ENCODE peak calls at places on chromosome 21, in ten cellular contexts. One of them, this sample, is unnamed.
A peak's percentile ranks its signal among the peaks of the same experiment; 100 is the strongest.

GRCh38 chr21:31898898-31899630 is 26.2 kb downstream of the HUNK start:
- DNase-seq in NT2/D1: no peak
- DNase-seq in IMR-90: no peak
- DNase-seq in psoas muscle: no peak
- DNase-seq in mucosa of descending colon: no peak
- DNase-seq in GDM1: no peak
- DNase-seq in activated T-cell treated with anti-CD3 and anti-CD28 coated beads, Interleukin-2, amount 50 U/mL, for 72 hours: no peak
- DNase-seq in H4: no peak
- DNase-seq in GM13976: no peak
- DNase-seq in epithelial cell of prostate: no peak
- DNase-seq in this sample: no peak

GRCh38 chr21:41322496-41323382 is 6.1 kb downstream of the FAM3B start:
- DNase-seq in NT2/D1: no peak
- DNase-seq in IMR-90: no peak
- DNase-seq in psoas muscle: no peak
- DNase-seq in mucosa of descending colon: no peak
- DNase-seq in GDM1: no peak
- DNase-seq in activated T-cell treated with anti-CD3 and anti-CD28 coated beads, Interleukin-2, amount 50 U/mL, for 72 hours: no peak
- DNase-seq in H4: no peak
- DNase-seq in GM13976: no peak
- DNase-seq in epithelial cell of prostate: no peak
- DNase-seq in this sample: no peak

GRCh38 chr21:43864313-43864805 is 664 bp upstream of the AGPAT3 start:
- DNase-seq in NT2/D1: no peak
- DNase-seq in IMR-90: peak; percentile 16
- DNase-seq in psoas muscle: peak; percentile 48
- DNase-seq in mucosa of descending colon: peak; percentile 80
- DNase-seq in GDM1: peak; percentile 44
- DNase-seq in activated T-cell treated with anti-CD3 and anti-CD28 coated beads, Interleukin-2, amount 50 U/mL, for 72 hours: peak; percentile 55
- DNase-seq in H4: no peak
- DNase-seq in GM13976: peak; percentile 66
- DNase-seq in epithelial cell of prostate: no peak
- DNase-seq in this sample: no peak

GRCh38 chr21:41777934-41778815 is 11.3 kb upstream of the RIPK4 start:
- DNase-seq in NT2/D1: peak; percentile 93
- DNase-seq in IMR-90: peak; percentile 69
- DNase-seq in psoas muscle: peak; percentile 86
- DNase-seq in mucosa of descending colon: no peak
- DNase-seq in GDM1: no peak
- DNase-seq in activated T-cell treated with anti-CD3 and anti-CD28 coated beads, Interleukin-2, amount 50 U/mL, for 72 hours: peak; percentile 32
- DNase-seq in H4: peak; percentile 85
- DNase-seq in GM13976: no peak
- DNase-seq in epithelial cell of prostate: no peak
- DNase-seq in this sample: no peak

GRCh38 chr21:43718872-43719747 is at the start of gene PDXK:
- DNase-seq in NT2/D1: peak; percentile 68
- DNase-seq in IMR-90: peak; percentile 77
- DNase-seq in psoas muscle: peak; percentile 87
- DNase-seq in mucosa of descending colon: peak; percentile 92
- DNase-seq in GDM1: peak; percentile 71
- DNase-seq in activated T-cell treated with anti-CD3 and anti-CD28 coated beads, Interleukin-2, amount 50 U/mL, for 72 hours: peak; percentile 83
- DNase-seq in H4: peak; percentile 62
- DNase-seq in GM13976: peak; percentile 94
- DNase-seq in epithelial cell of prostate: no peak
- DNase-seq in this sample: peak; percentile 38

GRCh38 chr21:34135330-34135729 is 62.0 kb downstream of the MRPS6 start:
- DNase-seq in NT2/D1: no peak
- DNase-seq in IMR-90: no peak
- DNase-seq in psoas muscle: no peak
- DNase-seq in mucosa of descending colon: no peak
- DNase-seq in GDM1: no peak
- DNase-seq in activated T-cell treated with anti-CD3 and anti-CD28 coated beads, Interleukin-2, amount 50 U/mL, for 72 hours: no peak
- DNase-seq in H4: no peak
- DNase-seq in GM13976: no peak
- DNase-seq in epithelial cell of prostate: no peak
- DNase-seq in this sample: no peak

GRCh38 chr21:26457817-26458216 is 115.3 kb downstream of the CYYR1 start:
- DNase-seq in NT2/D1: no peak
- DNase-seq in IMR-90: no peak
- DNase-seq in psoas muscle: no peak
- DNase-seq in mucosa of descending colon: no peak
- DNase-seq in GDM1: no peak
- DNase-seq in activated T-cell treated with anti-CD3 and anti-CD28 coated beads, Interleukin-2, amount 50 U/mL, for 72 hours: no peak
- DNase-seq in H4: no peak
- DNase-seq in GM13976: no peak
- DNase-seq in epithelial cell of prostate: no peak
- DNase-seq in this sample: no peak

GRCh38 chr21:33578214-33578613 is 10.3 kb downstream of the DONSON start:
- DNase-seq in NT2/D1: no peak
- DNase-seq in IMR-90: peak; percentile 76
- DNase-seq in psoas muscle: no peak
- DNase-seq in mucosa of descending colon: no peak
- DNase-seq in GDM1: no peak
- DNase-seq in activated T-cell treated with anti-CD3 and anti-CD28 coated beads, Interleukin-2, amount 50 U/mL, for 72 hours: no peak
- DNase-seq in H4: no peak
- DNase-seq in GM13976: no peak
- DNase-seq in epithelial cell of prostate: no peak
- DNase-seq in this sample: no peak

GRCh38 chr21:45580181-45580575 is 37.9 kb upstream of the SLC19A1 start:
- DNase-seq in NT2/D1: no peak
- DNase-seq in IMR-90: no peak
- DNase-seq in psoas muscle: no peak
- DNase-seq in mucosa of descending colon: no peak
- DNase-seq in GDM1: no peak
- DNase-seq in activated T-cell treated with anti-CD3 and anti-CD28 coated beads, Interleukin-2, amount 50 U/mL, for 72 hours: no peak
- DNase-seq in H4: no peak
- DNase-seq in GM13976: no peak
- DNase-seq in epithelial cell of prostate: no peak
- DNase-seq in this sample: no peak

GRCh38 chr21:23131177-23131576 is 2133.0 kb downstream of the NCAM2 start:
- DNase-seq in NT2/D1: no peak
- DNase-seq in IMR-90: no peak
- DNase-seq in psoas muscle: no peak
- DNase-seq in mucosa of descending colon: no peak
- DNase-seq in GDM1: no peak
- DNase-seq in activated T-cell treated with anti-CD3 and anti-CD28 coated beads, Interleukin-2, amount 50 U/mL, for 72 hours: no peak
- DNase-seq in H4: peak; percentile 11
- DNase-seq in GM13976: no peak
- DNase-seq in epithelial cell of prostate: no peak
- DNase-seq in this sample: no peak

This sample was measured in GF-D8.